ENCODE peak calls at places on chromosome 18, in nine cellular contexts. T, U, O, Q, A, V, C, N and I are unnamed samples. For H3K4me1, the result is how much of the 10 kb centered on the place peaks cover.

GRCh38 chr18:79566841-79567370 is 112.7 kb upstream of the CTDP1 start:
- DNase-seq in T (no peak), U (no peak), O (no peak), Q (no peak), A (no peak), V (peak), C (no peak), N (no peak), I (peak)

GRCh38 chr18:9760641-9761040 is 52.5 kb downstream of the RAB31 start:
- DNase-seq in T (no peak), U (no peak), O (no peak), Q (no peak), A (no peak), V (no peak), C (no peak), N (no peak), I (no peak)

GRCh38 chr18:33696332-33697162 is 118.5 kb downstream of the ASXL3 start:
- DNase-seq in T (no peak), U (no peak), O (no peak), Q (no peak), A (no peak), V (no peak), C (no peak), N (no peak), I (no peak)

GRCh38 chr18:79766308-79766707 is 31.4 kb upstream of the KCNG2 start:
- DNase-seq in T (no peak), U (no peak), O (no peak), Q (no peak), A (no peak), V (no peak), C (no peak), N (peak), I (peak)

GRCh38 chr18:58654896-58655614 is 16.2 kb upstream of the MALT1 start:
- DNase-seq in T (no peak), U (no peak), O (no peak), Q (no peak), A (no peak), V (no peak), C (no peak), N (no peak), I (no peak)

GRCh38 chr18:58572680-58573079 is 56.2 kb downstream of the ALPK2 start:
- DNase-seq in T (no peak), U (no peak), O (no peak), Q (no peak), A (no peak), V (no peak), C (no peak), N (no peak), I (no peak)

GRCh38 chr18:68991281-68991680 is 193.4 kb downstream of the CCDC102B start:
- DNase-seq in T (no peak), U (no peak), O (no peak), Q (no peak), A (no peak), V (no peak), C (no peak), N (no peak), I (no peak)

GRCh38 chr18:34495434-34495833 is 214.7 kb upstream of the DTNA start:
- DNase-seq in T (no peak), U (no peak), O (no peak), Q (no peak), A (no peak), V (no peak), C (no peak), N (no peak), I (no peak)

GRCh38 chr18:73950116-73950705 is 197.4 kb downstream of the FBXO15 start:
- DNase-seq in T (no peak), U (no peak), O (no peak), Q (no peak), A (no peak), V (no peak), C (no peak), N (no peak), I (no peak)

GRCh38 chr18:35466334-35466733 is 31.4 kb downstream of the INO80C start:
- DNase-seq in T (no peak), U (no peak), O (no peak), Q (no peak), A (no peak), V (no peak), C (no peak), N (no peak), I (no peak)

GRCh38 chr18:41996020-41996419 is 41.0 kb downstream of the PIK3C3 start:
- DNase-seq in T (no peak), U (no peak), O (no peak), Q (no peak), A (no peak), V (no peak), C (no peak), N (no peak), I (no peak)

GRCh38 chr18:6747646-6748045 is 18.1 kb downstream of the ARHGAP28 start:
- DNase-seq in T (no peak), U (no peak), O (no peak), Q (no peak), A (no peak), V (no peak), C (no peak), N (no peak), I (no peak)

GRCh38 chr18:63309422-63309821 is 10.1 kb downstream of the BCL2 start:
- DNase-seq in T (no peak), U (no peak), O (no peak), Q (no peak), A (no peak), V (no peak), C (no peak), N (no peak), I (no peak)

GRCh38 chr18:63306249-63306648 is 13.3 kb downstream of the BCL2 start:
- DNase-seq in T (no peak), U (no peak), O (no peak), Q (no peak), A (no peak), V (no peak), C (no peak), N (no peak), I (no peak)

GRCh38 chr18:63303562-63303961 is 16.0 kb downstream of the BCL2 start:
- DNase-seq in T (no peak), U (no peak), O (no peak), Q (no peak), A (no peak), V (no peak), C (no peak), N (no peak), I (no peak)

GRCh38 chr18:63307555-63308200 is 11.9 kb downstream of the BCL2 start:
- DNase-seq in T (no peak), U (no peak), O (no peak), Q (no peak), A (no peak), V (no peak), C (no peak), N (no peak), I (no peak)

DNA sequence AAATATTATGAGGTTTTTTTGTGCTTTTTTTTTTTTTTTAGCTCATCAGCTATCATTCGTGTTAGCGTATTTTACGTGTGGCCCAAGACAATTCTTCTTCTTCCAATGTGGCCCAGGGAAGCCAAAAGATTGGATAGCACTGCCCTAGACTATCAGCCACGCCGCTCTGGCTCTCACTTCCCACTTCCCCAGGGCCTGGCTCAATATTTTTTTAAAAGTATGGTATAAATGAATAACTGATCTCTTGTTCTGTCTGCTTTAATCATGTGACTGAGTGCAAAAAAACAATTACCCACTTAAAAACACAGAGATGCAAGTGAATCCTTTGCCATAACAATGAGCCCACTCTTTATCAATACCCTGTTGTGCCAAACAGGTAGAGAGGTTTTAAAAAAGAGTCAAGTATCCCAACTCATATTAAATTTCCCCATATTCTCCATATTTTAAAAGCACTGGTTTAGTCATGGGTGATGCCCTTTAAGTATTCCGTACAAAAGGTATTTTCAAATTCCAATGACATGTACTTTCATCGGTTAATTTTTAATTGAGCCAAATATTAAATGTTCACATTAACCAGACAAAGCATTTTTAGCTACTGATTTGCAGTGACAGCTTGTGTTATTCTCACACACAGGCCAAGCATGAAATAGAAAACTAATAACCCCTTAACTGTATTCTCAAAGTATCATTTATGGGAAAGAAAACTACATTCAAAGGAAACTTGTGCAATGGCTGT is 12.6 kb downstream of the BCL2 start:
- DNase-seq in T (no peak), U (no peak), O (no peak), Q (no peak), A (no peak), V (no peak), C (no peak), N (no peak), I (no peak)
- H3K4me1 ChIP-seq in T (under half), U (under half), O (under half), Q (under half), A (under half), V (under half), C (under half), N (under half), I (under half)

DNA sequence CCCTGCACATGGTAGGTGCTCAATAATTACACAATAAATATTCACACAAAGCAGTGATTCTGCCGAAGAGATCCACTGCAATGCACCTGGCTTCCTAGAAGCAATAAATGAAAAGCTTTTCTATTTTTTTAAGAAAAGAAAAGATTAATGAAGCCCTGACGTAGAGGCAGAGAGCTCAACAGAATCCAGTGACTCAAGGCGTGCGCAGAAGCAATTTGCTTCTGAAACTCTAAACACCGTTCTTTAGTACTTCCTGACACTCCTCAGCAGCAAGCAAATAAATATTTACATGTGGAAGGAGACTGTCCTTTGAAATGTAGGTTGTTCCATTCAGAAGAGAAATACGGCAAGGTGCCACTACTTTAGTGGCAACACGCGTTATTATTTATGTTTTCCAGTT is 126.1 kb upstream of the ZNF516 start:
- DNase-seq in T (no peak), U (no peak), O (no peak), Q (no peak), A (no peak), V (no peak), C (no peak), N (no peak), I (no peak)
- H3K27ac ChIP-seq in T (no peak), U (peak), O (no peak), Q (peak), A (no peak), V (no peak), C (peak), N (peak), I (no peak)

DNA sequence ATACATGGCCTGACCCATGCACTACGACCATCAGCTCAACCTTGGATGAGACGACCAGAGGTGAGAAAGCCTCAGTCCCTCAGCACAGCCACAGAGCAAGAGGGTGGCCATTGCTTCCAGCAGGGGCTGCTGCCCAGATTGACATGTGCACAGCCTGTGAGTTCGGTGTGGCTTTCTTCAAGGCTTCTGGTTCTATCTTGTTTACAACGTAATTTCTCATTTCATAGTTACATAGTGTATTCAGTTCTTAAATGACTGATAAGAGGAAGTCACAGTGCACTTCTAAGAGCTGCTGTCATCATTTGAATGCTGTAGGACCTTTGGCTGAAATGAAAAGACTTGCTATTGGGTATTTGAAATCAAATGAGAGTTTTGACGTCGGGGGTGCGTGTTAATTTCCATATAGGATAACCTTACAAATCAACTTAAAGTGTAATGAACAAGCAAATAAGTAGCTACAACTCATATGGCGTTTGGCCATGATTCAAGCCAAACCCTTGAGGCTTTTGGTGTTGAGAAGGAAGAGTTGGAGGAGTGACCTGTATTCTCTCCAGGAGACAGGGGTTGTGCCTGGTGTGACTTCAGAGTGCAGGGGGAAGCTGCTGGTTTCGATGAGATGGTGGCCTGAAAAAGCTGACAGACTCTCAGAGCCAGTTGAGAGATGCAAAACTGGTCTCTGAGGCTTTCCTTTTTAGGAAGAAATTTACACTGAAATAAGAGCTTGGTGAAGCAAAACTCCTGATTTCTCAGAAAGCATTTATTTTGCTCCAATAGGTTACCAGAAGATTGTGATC is 51.0 kb downstream of the TSHZ1 start:
- DNase-seq in T (no peak), U (no peak), O (no peak), Q (no peak), A (no peak), V (no peak), C (no peak), N (no peak), I (no peak)
- TF ChIP-seq POLR2A in T (no peak), U (no peak), O (no peak), Q (no peak), A (no peak), V (no peak), C (no peak), N (no peak), I (no peak)

DNA sequence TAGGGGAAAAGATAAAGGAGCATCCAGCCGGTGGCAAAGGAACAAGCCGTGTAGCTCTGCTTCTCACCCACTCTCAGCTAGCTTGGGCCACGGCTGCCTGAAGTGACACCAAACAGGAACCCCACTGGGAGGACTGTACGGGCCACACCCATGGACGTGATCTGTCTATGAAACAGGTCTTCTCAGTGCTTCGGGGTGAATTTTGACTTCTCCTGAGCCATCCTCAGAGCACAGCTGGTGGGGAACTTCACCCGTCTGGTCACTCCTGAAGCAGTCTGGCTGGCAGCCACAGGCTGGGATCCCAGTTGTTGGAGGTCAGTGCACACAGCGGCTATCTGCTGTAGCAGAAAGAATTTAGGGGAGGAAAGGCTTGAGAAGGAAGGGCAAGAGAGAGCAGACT is 223.8 kb downstream of the FAM210A start:
- DNase-seq in T (no peak), U (no peak), O (no peak), Q (peak), A (no peak), V (peak), C (no peak), N (no peak), I (peak)
- H3K4me1 ChIP-seq in T (under half), U (under half), O (under half), Q (under half), A (under half), V (under half), C (under half), N (under half), I (under half)

GRCh38 chr18:25353080-25353479 is 1.1 kb upstream of the ZNF521 start:
- DNase-seq in T (no peak), U (no peak), O (no peak), Q (no peak), A (no peak), V (no peak), C (no peak), N (no peak), I (no peak)
- H3K27ac ChIP-seq in T (no peak), U (peak), O (no peak), Q (no peak), A (no peak), V (no peak), C (no peak), N (no peak), I (no peak)

GRCh38 chr18:31204833-31205232 is 42.2 kb upstream of the DSC1 start:
- DNase-seq in T (no peak), U (no peak), O (no peak), Q (no peak), A (no peak), V (no peak), C (no peak), N (no peak), I (no peak)

GRCh38 chr18:31209041-31209440 is 46.4 kb upstream of the DSC1 start:
- DNase-seq in T (no peak), U (no peak), O (no peak), Q (no peak), A (no peak), V (no peak), C (no peak), N (no peak), I (no peak)

GRCh38 chr18:31205273-31205672 is 42.6 kb upstream of the DSC1 start:
- DNase-seq in T (no peak), U (no peak), O (no peak), Q (no peak), A (no peak), V (no peak), C (no peak), N (no peak), I (no peak)

GRCh38 chr18:31206064-31206463 is 43.4 kb upstream of the DSC1 start:
- DNase-seq in T (no peak), U (no peak), O (no peak), Q (no peak), A (no peak), V (no peak), C (no peak), N (no peak), I (no peak)

DNA sequence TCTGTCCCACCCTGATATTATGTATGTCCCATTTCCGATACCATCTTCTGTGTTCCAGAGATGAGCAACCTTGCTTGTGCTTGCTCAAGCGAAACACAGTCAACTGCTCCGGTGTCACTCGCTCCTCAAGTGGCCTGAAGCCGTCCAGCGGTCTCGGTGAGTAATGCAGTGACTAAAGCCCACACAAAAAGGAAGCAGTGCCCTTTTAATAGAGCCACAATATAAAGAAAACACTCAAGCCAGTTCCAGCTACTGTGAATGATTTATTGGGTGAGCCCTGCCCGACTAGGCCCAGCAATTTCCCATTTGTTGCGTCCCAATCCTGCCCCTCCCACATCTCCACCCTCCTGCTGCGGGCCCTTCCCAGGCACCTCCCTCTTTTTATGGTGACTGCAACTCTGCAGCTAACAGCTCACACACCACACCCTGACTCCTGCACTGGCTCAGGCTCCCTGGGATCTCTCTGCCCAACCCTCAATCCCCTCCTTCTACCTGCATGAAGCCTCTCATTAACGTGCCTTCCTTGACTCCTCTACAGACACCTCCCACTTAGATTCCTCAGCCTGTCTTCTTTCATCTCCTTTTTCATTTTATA is 44.2 kb upstream of the DSC1 start:
- DNase-seq in T (peak), U (no peak), O (peak), Q (peak), A (peak), V (peak), C (peak), N (peak), I (peak)
- TF ChIP-seq POLR2A in T (no peak), U (no peak), O (peak), Q (peak), A (no peak), V (no peak), C (no peak), N (no peak), I (no peak)

DNA sequence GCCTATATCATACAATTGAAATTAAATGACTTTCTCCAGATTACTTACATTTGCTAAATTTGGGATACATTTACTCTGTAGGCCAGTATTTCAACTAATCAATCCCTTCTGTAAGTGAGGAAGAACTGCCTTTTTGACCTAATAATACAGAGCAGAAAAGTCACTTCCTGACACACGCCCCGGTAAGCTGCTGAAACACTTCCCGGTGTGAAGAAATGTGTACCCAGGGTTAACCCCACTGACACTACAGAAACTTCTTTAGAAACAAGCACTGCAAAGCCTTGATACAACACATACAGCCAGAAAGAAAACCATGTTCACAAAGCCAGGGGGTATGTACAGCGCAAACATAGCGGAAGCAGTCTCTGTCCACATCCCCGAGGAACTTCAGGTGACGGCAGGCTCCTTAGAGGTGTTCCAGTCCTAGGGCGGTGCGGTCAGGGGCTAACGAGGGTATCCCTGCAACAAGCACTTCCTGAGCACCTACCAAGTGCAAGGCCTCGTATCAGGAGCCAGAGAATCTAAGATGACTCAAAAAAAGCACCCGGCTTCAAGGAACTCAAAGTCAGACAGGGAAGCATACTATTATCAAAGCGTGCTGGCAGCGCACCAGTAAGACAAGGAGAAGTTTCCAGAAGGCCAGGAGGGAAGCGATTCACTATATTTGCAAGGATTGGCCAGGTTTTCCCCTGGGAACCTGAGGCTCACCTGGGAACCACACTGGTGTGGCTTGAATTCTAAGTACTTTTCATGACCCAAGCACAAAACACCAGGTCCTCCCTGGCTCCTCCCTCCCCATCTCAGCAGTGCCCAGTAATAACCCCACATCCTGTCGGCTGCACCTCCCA is 46.6 kb downstream of the ZNF516 start:
- DNase-seq in T (no peak), U (no peak), O (no peak), Q (no peak), A (no peak), V (no peak), C (peak), N (no peak), I (peak)
- H3K4me1 ChIP-seq in T (under half), U (under half), O (under half), Q (under half), A (under half), V (half or more), C (half or more), N (under half), I (half or more)

GRCh38 chr18:78420116-78420515 is 559.5 kb upstream of the SALL3 start:
- DNase-seq in T (no peak), U (no peak), O (no peak), Q (no peak), A (no peak), V (no peak), C (no peak), N (no peak), I (no peak)

GRCh38 chr18:78422336-78422735 is 557.3 kb upstream of the SALL3 start:
- DNase-seq in T (no peak), U (no peak), O (no peak), Q (no peak), A (no peak), V (no peak), C (no peak), N (no peak), I (no peak)

GRCh38 chr18:78418379-78418778 is 561.2 kb upstream of the SALL3 start:
- DNase-seq in T (no peak), U (no peak), O (no peak), Q (no peak), A (no peak), V (no peak), C (no peak), N (no peak), I (no peak)

GRCh38 chr18:78423776-78424175 is 555.8 kb upstream of the SALL3 start:
- DNase-seq in T (no peak), U (no peak), O (no peak), Q (no peak), A (no peak), V (no peak), C (no peak), N (no peak), I (no peak)

GRCh38 chr18:78421392-78421791 is 558.2 kb upstream of the SALL3 start:
- DNase-seq in T (no peak), U (no peak), O (no peak), Q (no peak), A (no peak), V (no peak), C (no peak), N (no peak), I (no peak)
- H3K27ac ChIP-seq in T (no peak), U (no peak), O (no peak), Q (no peak), A (no peak), V (no peak), C (no peak), N (no peak), I (no peak)